ENCODE peak calls at places on chromosomes 11 and 22, in six cellular contexts. One of them, this sample, is unnamed.

GRCh38 chr11:118046051-118046963 is 30.6 kb upstream of the TMPRSS4 start:
- DNase-seq in MM.1S: no peak
- DNase-seq in heart right ventricle: no peak
- DNase-seq in transverse colon: no peak
- DNase-seq in B cell: no peak
- DNase-seq in GM12865: peak; percentile 52
- DNase-seq in this sample: no peak

GRCh38 chr11:59678118-59678812 is 9.4 kb upstream of the PATL1 start:
- DNase-seq in MM.1S: no peak
- DNase-seq in heart right ventricle: no peak
- DNase-seq in transverse colon: no peak
- DNase-seq in B cell: no peak
- DNase-seq in GM12865: no peak
- DNase-seq in this sample: no peak

GRCh38 chr11:64040684-64041267 is 5.0 kb downstream of the FLRT1 start:
- DNase-seq in MM.1S: no peak
- DNase-seq in heart right ventricle: no peak
- DNase-seq in transverse colon: no peak
- DNase-seq in B cell: no peak
- DNase-seq in GM12865: peak; percentile 19
- DNase-seq in this sample: peak; percentile 60

GRCh38 chr11:78069465-78069864 is 5.8 kb downstream of the THRSP start:
- DNase-seq in MM.1S: no peak
- DNase-seq in heart right ventricle: no peak
- DNase-seq in transverse colon: no peak
- DNase-seq in B cell: no peak
- DNase-seq in GM12865: no peak
- DNase-seq in this sample: no peak

GRCh38 chr11:132718711-132719641 is 813.3 kb downstream of the OPCML start:
- DNase-seq in MM.1S: peak; percentile 94
- DNase-seq in heart right ventricle: no peak
- DNase-seq in transverse colon: peak; percentile 27
- DNase-seq in B cell: no peak
- DNase-seq in GM12865: peak; percentile 73
- DNase-seq in this sample: no peak

GRCh38 chr11:3916962-3917361 is 61.5 kb downstream of the STIM1 start:
- DNase-seq in MM.1S: no peak
- DNase-seq in heart right ventricle: no peak
- DNase-seq in transverse colon: peak; percentile 39
- DNase-seq in B cell: no peak
- DNase-seq in GM12865: no peak
- DNase-seq in this sample: no peak

GRCh38 chr22:20549232-20549841 is 41.9 kb downstream of the MED15 start:
- DNase-seq in MM.1S: no peak
- DNase-seq in heart right ventricle: no peak
- DNase-seq in transverse colon: no peak
- DNase-seq in B cell: no peak
- DNase-seq in GM12865: no peak
- DNase-seq in this sample: no peak

GRCh38 chr22:39960791-39961746 is 872 bp downstream of the TMA7B start:
- DNase-seq in MM.1S: peak; percentile 96
- DNase-seq in heart right ventricle: no peak
- DNase-seq in transverse colon: peak; percentile 49
- DNase-seq in B cell: no peak
- DNase-seq in GM12865: peak; percentile 97
- DNase-seq in this sample: peak; percentile 87

GRCh38 chr22:30348837-30349236 is 7.9 kb downstream of the SF3A1 start:
- DNase-seq in MM.1S: no peak
- DNase-seq in heart right ventricle: no peak
- DNase-seq in transverse colon: no peak
- DNase-seq in B cell: no peak
- DNase-seq in GM12865: peak; percentile 45
- DNase-seq in this sample: no peak

GRCh38 chr11:111665779-111666178 is 63.5 kb downstream of the SIK2 start:
- DNase-seq in MM.1S: no peak
- DNase-seq in heart right ventricle: no peak
- DNase-seq in transverse colon: no peak
- DNase-seq in B cell: no peak
- DNase-seq in GM12865: no peak
- DNase-seq in this sample: peak; percentile 13

GRCh38 chr11:18775492-18776292 is 15.9 kb downstream of the PTPN5 start:
- DNase-seq in MM.1S: peak; percentile 75
- DNase-seq in heart right ventricle: peak; percentile 52
- DNase-seq in transverse colon: peak; percentile 76
- DNase-seq in B cell: no peak
- DNase-seq in GM12865: peak; percentile 81
- DNase-seq in this sample: peak; percentile 81

GRCh38 chr11:18650859-18651557 is 16.9 kb upstream of the SPTY2D1 start:
- DNase-seq in MM.1S: peak; percentile 78
- DNase-seq in heart right ventricle: no peak
- DNase-seq in transverse colon: peak; percentile 59
- DNase-seq in B cell: peak; percentile 43
- DNase-seq in GM12865: peak; percentile 88
- DNase-seq in this sample: peak; percentile 68

GRCh38 chr22:44383071-44383575 is 70.4 kb upstream of the SHISAL1 start:
- DNase-seq in MM.1S: no peak
- DNase-seq in heart right ventricle: no peak
- DNase-seq in transverse colon: no peak
- DNase-seq in B cell: no peak
- DNase-seq in GM12865: no peak
- DNase-seq in this sample: no peak

GRCh38 chr11:119734788-119735187 is 5.8 kb upstream of the NECTIN1 start:
- DNase-seq in MM.1S: no peak
- DNase-seq in heart right ventricle: no peak
- DNase-seq in transverse colon: no peak
- DNase-seq in B cell: no peak
- DNase-seq in GM12865: no peak
- DNase-seq in this sample: no peak

GRCh38 chr11:78417888-78418583 is 416 bp upstream of the GAB2 start:
- DNase-seq in MM.1S: peak; percentile 84
- DNase-seq in heart right ventricle: peak; percentile 87
- DNase-seq in transverse colon: peak; percentile 87
- DNase-seq in B cell: peak; percentile 84
- DNase-seq in GM12865: peak; percentile 87
- DNase-seq in this sample: peak; percentile 88

GRCh38 chr11:69536406-69536805 is 54.9 kb downstream of the LINC01488 start:
- DNase-seq in MM.1S: no peak
- DNase-seq in heart right ventricle: no peak
- DNase-seq in transverse colon: no peak
- DNase-seq in B cell: no peak
- DNase-seq in GM12865: no peak
- DNase-seq in this sample: no peak

GRCh38 chr22:20211997-20212753 is 55.9 kb downstream of the RTN4R start:
- DNase-seq in MM.1S: peak; percentile 14
- DNase-seq in heart right ventricle: peak; percentile 77
- DNase-seq in transverse colon: peak; percentile 57
- DNase-seq in B cell: no peak
- DNase-seq in GM12865: no peak
- DNase-seq in this sample: no peak

GRCh38 chr11:1003159-1003558 is 33.4 kb downstream of the MUC6 start:
- DNase-seq in MM.1S: no peak
- DNase-seq in heart right ventricle: no peak
- DNase-seq in transverse colon: no peak
- DNase-seq in B cell: no peak
- DNase-seq in GM12865: no peak
- DNase-seq in this sample: no peak

GRCh38 chr11:5524756-5525155 is 8.3 kb upstream of the UBQLNL start:
- DNase-seq in MM.1S: no peak
- DNase-seq in heart right ventricle: no peak
- DNase-seq in transverse colon: no peak
- DNase-seq in B cell: no peak
- DNase-seq in GM12865: no peak
- DNase-seq in this sample: no peak

GRCh38 chr11:47395225-47396048 is 13.0 kb upstream of the SLC39A13 start:
- DNase-seq in MM.1S: no peak
- DNase-seq in heart right ventricle: no peak
- DNase-seq in transverse colon: no peak
- DNase-seq in B cell: no peak
- DNase-seq in GM12865: no peak
- DNase-seq in this sample: no peak

GRCh38 chr11:84465040-84465439 is 1162.1 kb downstream of the DLG2 start:
- DNase-seq in MM.1S: no peak
- DNase-seq in heart right ventricle: no peak
- DNase-seq in transverse colon: no peak
- DNase-seq in B cell: no peak
- DNase-seq in GM12865: no peak
- DNase-seq in this sample: no peak

GRCh38 chr22:27399161-27399560 is 402.4 kb downstream of the MN1 start:
- DNase-seq in MM.1S: no peak
- DNase-seq in heart right ventricle: no peak
- DNase-seq in transverse colon: no peak
- DNase-seq in B cell: no peak
- DNase-seq in GM12865: no peak
- DNase-seq in this sample: no peak

GRCh38 chr22:45263790-45264269 is 20.9 kb upstream of the UPK3A start:
- DNase-seq in MM.1S: peak; percentile 70
- DNase-seq in heart right ventricle: peak; percentile 71
- DNase-seq in transverse colon: peak; percentile 72
- DNase-seq in B cell: no peak
- DNase-seq in GM12865: peak; percentile 88
- DNase-seq in this sample: peak; percentile 86

GRCh38 chr11:47324520-47324919 is 28.0 kb downstream of the MYBPC3 start:
- DNase-seq in MM.1S: no peak
- DNase-seq in heart right ventricle: no peak
- DNase-seq in transverse colon: no peak
- DNase-seq in B cell: no peak
- DNase-seq in GM12865: no peak
- DNase-seq in this sample: no peak

GRCh38 chr11:32819187-32819586 is 10.5 kb upstream of the PRRG4 start:
- DNase-seq in MM.1S: no peak
- DNase-seq in heart right ventricle: no peak
- DNase-seq in transverse colon: no peak
- DNase-seq in B cell: no peak
- DNase-seq in GM12865: no peak
- DNase-seq in this sample: no peak

GRCh38 chr11:2319791-2320481 is 18.1 kb downstream of the TSPAN32 start:
- DNase-seq in MM.1S: no peak
- DNase-seq in heart right ventricle: no peak
- DNase-seq in transverse colon: no peak
- DNase-seq in B cell: no peak
- DNase-seq in GM12865: no peak
- DNase-seq in this sample: no peak

GRCh38 chr11:2766166-2766565 is 66.4 kb upstream of the KCNQ1OT1 start:
- DNase-seq in MM.1S: no peak
- DNase-seq in heart right ventricle: no peak
- DNase-seq in transverse colon: no peak
- DNase-seq in B cell: no peak
- DNase-seq in GM12865: no peak
- DNase-seq in this sample: no peak

GRCh38 chr11:1862588-1863351 is 9.9 kb downstream of the LSP1 start:
- DNase-seq in MM.1S: no peak
- DNase-seq in heart right ventricle: peak; percentile 17
- DNase-seq in transverse colon: no peak
- DNase-seq in B cell: no peak
- DNase-seq in GM12865: no peak
- DNase-seq in this sample: no peak

GRCh38 chr11:88359529-88359928 is 22.0 kb upstream of the CTSC start:
- DNase-seq in MM.1S: peak; percentile 43
- DNase-seq in heart right ventricle: no peak
- DNase-seq in transverse colon: no peak
- DNase-seq in B cell: no peak
- DNase-seq in GM12865: peak; percentile 78
- DNase-seq in this sample: peak; percentile 29

GRCh38 chr11:100525635-100526034 is 161.5 kb upstream of the ARHGAP42 start:
- DNase-seq in MM.1S: no peak
- DNase-seq in heart right ventricle: no peak
- DNase-seq in transverse colon: no peak
- DNase-seq in B cell: no peak
- DNase-seq in GM12865: peak; percentile 10
- DNase-seq in this sample: no peak
- TF ChIP-seq CTCF in MM.1S: peak; percentile 10
- TF ChIP-seq CTCF in heart right ventricle: no peak
- TF ChIP-seq CTCF in transverse colon: no peak
- TF ChIP-seq CTCF in B cell: no peak
- TF ChIP-seq CTCF in GM12865: peak; percentile 41
- TF ChIP-seq CTCF in this sample: peak; percentile 12

DNA sequence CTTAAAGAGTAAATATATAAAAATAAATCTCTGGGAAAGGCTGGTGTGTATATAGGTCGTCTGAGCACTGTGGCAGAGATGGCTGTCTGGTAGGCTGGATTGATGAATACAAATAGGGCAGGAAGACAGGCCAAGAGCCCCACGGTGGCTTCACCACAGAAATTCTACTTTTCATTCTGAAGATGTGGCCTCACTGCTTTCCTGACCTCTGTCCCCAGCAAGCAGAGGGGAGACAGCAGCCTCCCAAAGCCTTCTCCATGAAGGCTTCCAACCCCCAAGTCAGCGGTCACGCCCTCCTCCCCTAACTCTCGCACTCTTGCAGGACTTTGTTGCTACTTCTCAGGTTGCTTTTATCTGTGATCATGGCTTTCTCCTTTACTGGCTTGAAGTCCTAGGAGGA is 10.6 kb upstream of the KCNJ1 start:
- DNase-seq in MM.1S: no peak
- DNase-seq in heart right ventricle: no peak
- DNase-seq in transverse colon: no peak
- DNase-seq in B cell: no peak
- DNase-seq in GM12865: no peak
- DNase-seq in this sample: no peak
- TF ChIP-seq CTCF in MM.1S: no peak
- TF ChIP-seq CTCF in heart right ventricle: no peak
- TF ChIP-seq CTCF in transverse colon: no peak
- TF ChIP-seq CTCF in B cell: no peak
- TF ChIP-seq CTCF in GM12865: no peak
- TF ChIP-seq CTCF in this sample: no peak

DNA sequence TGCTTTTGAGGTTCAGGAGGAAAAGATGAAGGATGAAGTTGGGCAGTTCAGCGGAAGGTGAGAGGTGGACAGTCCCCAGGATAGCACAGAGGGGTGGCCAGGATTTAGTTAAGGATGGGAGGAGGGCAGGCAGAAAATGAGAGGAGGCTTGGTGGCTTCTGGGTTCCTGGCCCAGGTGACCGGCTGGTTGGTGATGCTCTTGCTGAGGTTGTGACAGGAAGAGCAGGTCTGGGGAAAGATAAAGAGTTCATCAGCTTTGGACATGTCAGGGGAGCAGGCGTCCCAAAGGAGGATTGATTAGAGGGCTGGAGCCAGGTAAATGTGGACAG is 27.6 kb upstream of the P2RY2 start:
- DNase-seq in MM.1S: no peak
- DNase-seq in heart right ventricle: no peak
- DNase-seq in transverse colon: no peak
- DNase-seq in B cell: no peak
- DNase-seq in GM12865: no peak
- DNase-seq in this sample: no peak
- TF ChIP-seq CTCF in MM.1S: no peak
- TF ChIP-seq CTCF in heart right ventricle: no peak
- TF ChIP-seq CTCF in transverse colon: no peak
- TF ChIP-seq CTCF in B cell: no peak
- TF ChIP-seq CTCF in GM12865: no peak
- TF ChIP-seq CTCF in this sample: no peak

DNA sequence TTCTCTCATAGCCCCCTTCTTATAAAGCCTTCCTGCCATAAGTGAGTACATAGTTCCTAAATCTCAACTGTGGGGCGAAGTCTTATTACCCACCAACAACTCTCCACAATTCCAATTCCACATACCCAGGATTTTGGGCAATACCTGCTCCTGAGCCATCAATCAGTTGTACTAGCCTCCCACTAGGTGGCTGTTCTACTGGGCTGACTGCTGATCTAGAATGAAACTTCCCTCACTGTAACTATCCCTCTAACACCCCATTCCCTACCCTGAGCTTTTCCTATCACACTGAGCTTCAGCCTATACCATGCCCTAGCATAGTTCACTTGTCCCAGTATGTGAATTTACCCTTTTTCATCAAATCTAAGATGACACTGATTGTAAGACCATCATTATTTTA is 52.5 kb downstream of the RRAS2 start:
- DNase-seq in MM.1S: no peak
- DNase-seq in heart right ventricle: no peak
- DNase-seq in transverse colon: no peak
- DNase-seq in B cell: no peak
- DNase-seq in GM12865: no peak
- DNase-seq in this sample: no peak
- TF ChIP-seq CTCF in MM.1S: no peak
- TF ChIP-seq CTCF in heart right ventricle: no peak
- TF ChIP-seq CTCF in transverse colon: no peak
- TF ChIP-seq CTCF in B cell: no peak
- TF ChIP-seq CTCF in GM12865: peak; percentile 14
- TF ChIP-seq CTCF in this sample: peak; percentile 19